ENCODE peak calls at places on chromosomes 7 and 10, in eight cellular contexts. R, Z, C, U, P, G, K and Y are unnamed samples.

GRCh38 chr7:129186749-129187260 is 1.6 kb upstream of the SMO start:
- DNase-seq in R (no peak), Z (no peak), C (no peak), U (no peak), P (no peak), G (no peak), K (no peak), Y (no peak)

GRCh38 chr7:444606-445005 is 75.0 kb downstream of the PDGFA start:
- DNase-seq in R (no peak), Z (no peak), C (no peak), U (no peak), P (no peak), G (no peak), K (no peak), Y (no peak)

GRCh38 chr10:120477723-120478270 is 20.8 kb downstream of the PLPP4 start:
- DNase-seq in R (peak), Z (no peak), C (no peak), U (no peak), P (no peak), G (no peak), K (peak), Y (no peak)

GRCh38 chr7:142776206-142776844 is 5.6 kb downstream of the PRSS2 start:
- DNase-seq in R (no peak), Z (peak), C (no peak), U (no peak), P (no peak), G (no peak), K (peak), Y (peak)

GRCh38 chr7:140899883-140900282 is 24.8 kb downstream of the BRAF start:
- DNase-seq in R (no peak), Z (no peak), C (no peak), U (no peak), P (no peak), G (peak), K (no peak), Y (no peak)

GRCh38 chr7:12458520-12459131 is 55.0 kb upstream of the VWDE start:
- DNase-seq in R (peak), Z (peak), C (no peak), U (no peak), P (no peak), G (peak), K (no peak), Y (peak)

GRCh38 chr7:93626869-93627268 is 52.3 kb upstream of the CALCR start:
- DNase-seq in R (no peak), Z (no peak), C (no peak), U (no peak), P (no peak), G (no peak), K (no peak), Y (no peak)

GRCh38 chr7:25093268-25093802 is 31.7 kb downstream of the CYCS start:
- DNase-seq in R (peak), Z (peak), C (peak), U (peak), P (peak), G (peak), K (peak), Y (peak)

GRCh38 chr7:150325110-150325611 is 1.8 kb upstream of the ACTR3C start:
- DNase-seq in R (no peak), Z (no peak), C (no peak), U (no peak), P (no peak), G (no peak), K (no peak), Y (no peak)

GRCh38 chr10:22992075-22992474 is 64.2 kb downstream of the ARMC3 start:
- DNase-seq in R (no peak), Z (no peak), C (no peak), U (no peak), P (no peak), G (no peak), K (no peak), Y (no peak)

GRCh38 chr10:6128087-6128486 is 39.3 kb downstream of the RBM17 start:
- DNase-seq in R (no peak), Z (no peak), C (no peak), U (no peak), P (no peak), G (no peak), K (no peak), Y (no peak)